ENCODE peak calls at places on chromosomes 2 and 18, in six cellular contexts. J is Kasumi-1; U is renal cortical epithelial cell; E is right cardiac atrium; O is GM04503; I is activated T-helper 1 cell treated with anti-CD3 and anti-CD28 coated beads, Interleukin-12 subunit alpha, Interleukin-12 subunit beta, Interleukin-2, Interleukin-4 antibody, amounts not matched to agents 30 ng/mL and 10 ng/mL and 1 ng/mL, durations not matched to agents 14 hours and 24 hours and 36 hours. G is an unnamed sample.

GRCh38 chr2:83365476-83365875 is 1093.6 kb downstream of the SUCLG1 start:
- DNase-seq in J (no peak), I (no peak), E (no peak), U (no peak), O (no peak), G (no peak)

GRCh38 chr2:177906041-177906718 is 166.4 kb downstream of the PDE11A start:
- DNase-seq in E (peak; percentile 76), J (peak; percentile 87), U (peak; percentile 54), O (no peak), I (peak; percentile 51), G (no peak)

GRCh38 chr2:75458201-75458600 is 102.5 kb downstream of the EVA1A start:
- DNase-seq in E (no peak), U (no peak), O (no peak), J (no peak), I (no peak), G (no peak)

GRCh38 chr2:8676191-8676914 is 5.5 kb upstream of the ID2 start:
- DNase-seq in U (no peak), I (no peak), E (peak; percentile 97), O (no peak), J (no peak), G (peak; percentile 71)

GRCh38 chr2:1219901-1220691 is 193.2 kb upstream of the TPO start:
- DNase-seq in U (no peak), E (no peak), J (no peak), O (no peak), I (no peak), G (peak; percentile 5)

GRCh38 chr2:197890160-197890559 is 85.8 kb downstream of the PLCL1 start:
- DNase-seq in J (no peak), I (no peak), U (no peak), O (no peak), E (no peak), G (no peak)

GRCh38 chr18:65343571-65343970 is 407.2 kb upstream of the CDH7 start:
- DNase-seq in U (no peak), O (no peak), J (no peak), E (no peak), I (no peak), G (no peak)

GRCh38 chr2:232523682-232524597 is 2.0 kb upstream of the CHRND start:
- DNase-seq in J (peak; percentile 41), O (no peak), I (no peak), E (peak; percentile 68), U (no peak), G (no peak)

GRCh38 chr2:217725409-217725808 is 277.4 kb downstream of the TNS1 start:
- DNase-seq in U (no peak), I (no peak), O (no peak), E (no peak), J (no peak), G (no peak)

GRCh38 chr18:79921984-79922965 is 29.2 kb downstream of the SLC66A2 start:
- DNase-seq in U (no peak), I (no peak), J (no peak), E (no peak), O (no peak), G (no peak)

GRCh38 chr2:119758881-119759450 is 756 bp upstream of the PTPN4 start:
- DNase-seq in O (no peak), E (no peak), U (no peak), J (no peak), I (no peak), G (no peak)

GRCh38 chr2:26892133-26892532 is 44.2 kb downstream of the DPYSL5 start:
- DNase-seq in I (no peak), U (no peak), E (no peak), O (no peak), J (no peak), G (no peak)

GRCh38 chr2:54000524-54000923 is 29.7 kb upstream of the PSME4 start:
- DNase-seq in E (no peak), U (no peak), I (no peak), J (peak; percentile 18), O (no peak), G (no peak)

GRCh38 chr2:187358531-187358930 is 89.5 kb downstream of the CALCRL start:
- DNase-seq in O (no peak), I (no peak), J (no peak), E (no peak), U (no peak), G (no peak)

GRCh38 chr2:42438685-42439084 is 55.1 kb downstream of the KCNG3 start:
- DNase-seq in U (no peak), J (no peak), I (no peak), E (no peak), O (no peak), G (no peak)

GRCh38 chr2:45242161-45242741 is 233.0 kb upstream of the SIX2 start:
- DNase-seq in U (peak; percentile 26), I (no peak), E (no peak), O (no peak), J (no peak), G (no peak)

GRCh38 chr2:229715895-229716507 is 1.6 kb upstream of the DNER start:
- DNase-seq in J (peak; percentile 15), O (no peak), E (no peak), I (no peak), U (peak; percentile 42), G (no peak)

GRCh38 chr2:63692002-63692606 is 103.3 kb downstream of the MDH1 start:
- DNase-seq in J (peak; percentile 62), U (peak; percentile 59), E (no peak), I (no peak), O (no peak), G (peak; percentile 49)

GRCh38 chr2:67954125-67954748 is 108.6 kb downstream of the C1D start:
- DNase-seq in I (no peak), U (peak; percentile 90), E (no peak), O (no peak), J (no peak), G (no peak)

GRCh38 chr18:49994410-49994809 is 181.1 kb upstream of the ACAA2 start:
- DNase-seq in J (no peak), U (no peak), I (no peak), O (no peak), E (no peak), G (no peak)

GRCh38 chr2:72006188-72006736 is 141.4 kb downstream of the CYP26B1 start:
- DNase-seq in U (no peak), E (no peak), O (no peak), I (no peak), J (no peak), G (no peak)

GRCh38 chr2:51103205-51103604 is 71.3 kb upstream of the NRXN1 start:
- DNase-seq in I (no peak), U (peak; percentile 57), O (no peak), J (no peak), E (peak; percentile 32), G (no peak)

GRCh38 chr2:88307817-88308216 is 137.7 kb downstream of the THNSL2 start:
- DNase-seq in J (peak; percentile 40), O (no peak), U (peak; percentile 19), E (no peak), I (no peak), G (no peak)

GRCh38 chr2:168673265-168674222 is 128.9 kb upstream of the NOSTRIN start:
- DNase-seq in I (no peak), O (no peak), U (no peak), J (no peak), E (no peak), G (no peak)

GRCh38 chr18:10100236-10100635 is 186.4 kb downstream of the VAPA start:
- DNase-seq in J (no peak), E (no peak), I (no peak), O (no peak), U (no peak), G (no peak)

GRCh38 chr18:22846088-22846683 is 86.9 kb upstream of the RBBP8 start:
- DNase-seq in U (peak; percentile 63), J (peak; percentile 60), E (no peak), I (no peak), O (no peak), G (no peak)

GRCh38 chr2:3519255-3520190 is at the start of gene ADI1:
- DNase-seq in U (peak; percentile 27), E (peak; percentile 96), O (no peak), J (peak; percentile 72), I (peak; percentile 79), G (peak; percentile 23)

GRCh38 chr2:105655244-105655643 is 89.5 kb upstream of the NCK2 start:
- DNase-seq in E (no peak), O (no peak), J (no peak), U (peak; percentile 72), I (no peak), G (no peak)

GRCh38 chr2:56337342-56337741 is 153.6 kb downstream of the CCDC85A start:
- DNase-seq in O (no peak), U (no peak), I (no peak), E (no peak), J (no peak), G (no peak)

GRCh38 chr2:20626698-20627471 is 24.0 kb downstream of the HS1BP3 start:
- DNase-seq in E (peak; percentile 56), U (peak; percentile 91), J (no peak), I (no peak), O (no peak), G (no peak)